ENCODE peak calls at places on chromosomes 7 and 10, in five cellular contexts. S is Peyer's patch, J is mammary epithelial cell, U is lower leg skin, H is A549. A is an unnamed sample.

GRCh38 chr7:149261321-149261828 is 621 bp upstream of the ZNF783 start:
- DNase-seq in U (no peak), J (peak), H (peak), S (no peak), A (peak)

GRCh38 chr10:9010093-9010492 is 955.6 kb downstream of the GATA3 start:
- DNase-seq in S (no peak), H (no peak), J (peak), U (no peak), A (no peak)

GRCh38 chr10:31620236-31621151 is 301.5 kb downstream of the ZEB1 start:
- DNase-seq in U (peak), J (no peak), H (peak), S (peak), A (peak)

GRCh38 chr7:33601081-33601480 is 304.3 kb upstream of the BMPER start:
- DNase-seq in H (no peak), J (no peak), U (no peak), S (no peak), A (no peak)

GRCh38 chr10:92486637-92487036 is 87.3 kb downstream of the IDE start:
- DNase-seq in J (no peak), H (no peak), U (no peak), S (no peak), A (no peak)

GRCh38 chr10:125006188-125006680 is 64.3 kb downstream of the ZRANB1 start:
- DNase-seq in H (no peak), U (no peak), J (no peak), S (no peak), A (no peak)

GRCh38 chr7:7944619-7945282 is 23.8 kb upstream of the GLCCI1 start:
- DNase-seq in U (no peak), J (no peak), H (no peak), S (no peak), A (no peak)

GRCh38 chr7:27482219-27482618 is 180.5 kb downstream of the HIBADH start:
- DNase-seq in H (no peak), S (no peak), J (no peak), U (no peak), A (no peak)

GRCh38 chr7:1850976-1851571 is 181.0 kb downstream of the ELFN1 start:
- DNase-seq in U (no peak), H (no peak), J (no peak), S (no peak), A (no peak)

GRCh38 chr7:15628876-15629275 is 57.6 kb downstream of the MEOX2 start:
- DNase-seq in H (no peak), J (no peak), U (no peak), S (no peak), A (peak)

GRCh38 chr10:52740155-52740549 is 32.4 kb downstream of the MBL2 start:
- DNase-seq in S (no peak), H (no peak), J (no peak), U (no peak), A (no peak)

DNA sequence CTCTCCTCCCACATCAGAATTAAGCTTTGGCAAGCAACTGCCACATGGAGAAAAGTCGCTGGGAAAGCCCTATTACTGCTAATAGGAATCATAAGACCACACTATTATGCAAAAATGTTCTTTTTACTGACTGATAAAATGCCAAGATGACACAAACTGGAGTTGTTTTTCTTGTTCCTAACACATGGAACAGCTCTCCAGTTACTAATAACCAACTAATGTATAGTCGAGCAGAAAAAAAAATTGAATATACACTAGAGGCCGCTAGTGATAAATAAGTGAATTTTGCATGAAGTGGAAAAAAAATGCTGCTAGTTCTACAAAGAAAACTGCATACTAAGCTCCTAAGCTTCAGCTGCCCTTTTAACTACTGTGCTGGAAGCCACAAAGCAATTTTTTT is 165.6 kb downstream of the TPK1 start:
- DNase-seq in H (no peak), U (peak), J (peak), S (no peak), A (peak)
- TF ChIP-seq CTCF in H (peak), U (no peak), J (peak), S (no peak), A (peak)

GRCh38 chr10:72088879-72089585 is 681 bp upstream of the SPOCK2 start:
- DNase-seq in J (no peak), H (no peak), S (no peak), U (no peak), A (no peak)
- H3K4me3 ChIP-seq in J (no peak), H (no peak), S (peak), U (no peak), A (no peak)

GRCh38 chr10:49281461-49281860 is 17.5 kb upstream of the C10orf71 start:
- DNase-seq in S (no peak), U (no peak), J (no peak), H (no peak), A (no peak)
- TF ChIP-seq CTCF in S (no peak), U (no peak), J (no peak), H (no peak), A (no peak)

GRCh38 chr10:110642980-110643655 is 1.0 kb upstream of the RBM20 start:
- DNase-seq in U (no peak), S (no peak), J (no peak), H (no peak), A (no peak)
- H3K4me3 ChIP-seq in U (no peak), S (peak), J (peak), H (peak), A (no peak)

GRCh38 chr10:30493609-30494530 is 59.9 kb downstream of the MAP3K8 start:
- DNase-seq in U (peak), J (peak), S (peak), H (peak), A (peak)
- TF ChIP-seq CTCF in U (no peak), J (no peak), S (peak), H (no peak), A (no peak)

DNA sequence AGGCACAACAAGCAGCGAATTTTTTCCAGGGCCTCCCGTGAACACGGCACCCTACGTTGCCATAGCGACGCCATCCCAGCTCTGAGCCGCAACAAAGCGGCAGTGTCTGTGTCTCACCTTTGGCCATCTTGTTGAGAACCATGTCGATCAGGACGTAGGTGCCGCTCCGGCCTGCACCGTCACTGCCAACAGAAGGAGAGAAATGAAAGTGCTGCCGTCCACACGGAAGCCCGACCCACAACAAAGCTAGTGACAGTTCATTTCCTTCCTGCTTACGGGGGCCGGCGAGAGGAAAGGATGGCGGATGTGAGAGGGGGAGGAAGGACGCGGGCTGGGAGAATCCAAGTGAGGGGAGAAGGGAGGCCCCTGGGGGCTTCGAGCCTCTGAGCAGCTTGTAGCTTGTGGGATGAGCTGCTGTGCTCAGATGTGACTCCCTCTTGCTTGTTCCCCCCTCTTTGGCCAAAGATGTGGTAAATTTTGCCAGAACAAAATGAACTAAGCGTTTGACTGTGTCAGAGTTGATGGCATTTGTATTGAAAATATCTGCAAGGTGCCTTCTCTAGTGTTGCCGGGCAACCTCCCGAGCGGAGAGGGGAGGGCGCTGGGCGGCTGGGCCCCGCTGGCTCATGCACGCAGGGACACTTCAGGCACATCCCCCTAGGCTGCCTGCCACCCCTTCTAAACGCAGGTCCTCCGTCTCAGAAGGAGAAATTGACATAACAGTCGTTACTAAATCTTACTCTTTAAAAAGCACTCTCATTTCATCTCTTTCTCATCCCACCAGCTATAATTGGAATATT is 232.2 kb downstream of the DNAJB6 start:
- DNase-seq in J (peak), H (no peak), S (peak), U (peak), A (peak)
- H3K4me3 ChIP-seq in J (no peak), H (no peak), S (peak), U (peak), A (peak)

DNA sequence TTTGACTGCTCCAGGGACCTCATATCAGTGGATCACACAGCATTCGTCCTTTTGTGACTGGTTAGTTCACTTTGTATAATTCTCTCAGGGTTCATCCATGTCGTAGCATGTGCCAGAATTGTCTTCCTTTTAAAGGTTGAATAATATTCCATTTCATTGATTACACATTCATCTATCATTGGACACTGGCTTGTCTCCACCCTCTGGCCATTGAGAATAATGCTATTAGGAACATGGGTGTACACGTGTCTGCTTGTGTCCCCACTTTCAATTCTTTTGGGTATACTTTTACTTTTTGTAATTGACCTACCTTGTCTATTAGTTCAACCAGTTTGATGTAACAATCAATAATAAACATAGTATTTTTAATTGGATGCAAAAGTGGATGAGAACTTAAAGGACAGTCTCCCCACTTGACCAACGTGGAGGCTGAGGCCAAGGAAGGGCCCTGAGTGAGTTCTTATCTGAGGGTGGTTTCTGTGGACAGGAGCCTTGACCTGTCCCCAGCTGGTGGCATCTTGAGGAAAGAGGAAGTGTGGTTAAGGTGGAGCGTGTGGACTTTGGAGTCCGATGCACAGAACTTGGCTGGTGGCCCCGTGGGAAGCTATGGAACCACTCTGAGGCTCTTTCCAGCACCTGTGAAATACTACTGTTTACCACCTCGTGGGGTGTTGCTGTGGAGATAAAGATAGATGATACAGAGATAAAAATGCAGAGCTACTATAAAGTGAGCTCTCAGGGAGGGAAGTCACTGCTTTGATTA is 16.6 kb downstream of the WDFY4 start:
- DNase-seq in J (no peak), U (no peak), S (peak), H (no peak), A (no peak)
- TF ChIP-seq CTCF in J (no peak), U (no peak), S (peak), H (no peak), A (no peak)